ENCODE peak calls at places on chromosomes 12 and 14, in six cellular contexts. One of them, this sample, is unnamed.

GRCh38 chr12:116113398-116114130 is 163.9 kb downstream of the MED13L start:
- DNase-seq in transverse colon: no peak
- DNase-seq in HepG2: no peak
- DNase-seq in K562: no peak
- DNase-seq in tibial nerve: no peak
- DNase-seq in ovary: no peak
- DNase-seq in this sample: no peak

GRCh38 chr14:34472706-34473279 is 10.8 kb upstream of the SPTSSA start:
- DNase-seq in K562: no peak
- DNase-seq in transverse colon: no peak
- DNase-seq in HepG2: no peak
- DNase-seq in ovary: no peak
- DNase-seq in tibial nerve: no peak
- DNase-seq in this sample: no peak

GRCh38 chr14:50790568-50790967 is 40.4 kb downstream of the NIN start:
- DNase-seq in tibial nerve: no peak
- DNase-seq in ovary: no peak
- DNase-seq in transverse colon: no peak
- DNase-seq in HepG2: no peak
- DNase-seq in K562: no peak
- DNase-seq in this sample: no peak

GRCh38 chr14:101622251-101623076 is 61.2 kb downstream of the DIO3 start:
- DNase-seq in ovary: no peak
- DNase-seq in tibial nerve: no peak
- DNase-seq in transverse colon: no peak
- DNase-seq in HepG2: no peak
- DNase-seq in K562: no peak
- DNase-seq in this sample: no peak

GRCh38 chr14:69349091-69349777 is 48.9 kb downstream of the ERH start:
- DNase-seq in ovary: no peak
- DNase-seq in K562: no peak
- DNase-seq in tibial nerve: no peak
- DNase-seq in transverse colon: no peak
- DNase-seq in HepG2: no peak
- DNase-seq in this sample: no peak

GRCh38 chr12:34393821-34394150 is 371.5 kb downstream of the ALG10 start:
- DNase-seq in transverse colon: peak; percentile 1
- DNase-seq in ovary: peak; percentile 3
- DNase-seq in K562: peak; percentile 1
- DNase-seq in tibial nerve: no peak
- DNase-seq in HepG2: no peak
- DNase-seq in this sample: peak; percentile 67

GRCh38 chr12:52513736-52514135 is 6.5 kb downstream of the KRT5 start:
- DNase-seq in ovary: no peak
- DNase-seq in transverse colon: no peak
- DNase-seq in K562: no peak
- DNase-seq in HepG2: no peak
- DNase-seq in tibial nerve: no peak
- DNase-seq in this sample: no peak

GRCh38 chr12:6950944-6951540 is at the start of gene PTPN6:
- DNase-seq in tibial nerve: no peak
- DNase-seq in transverse colon: peak; percentile 74
- DNase-seq in ovary: no peak
- DNase-seq in K562: no peak
- DNase-seq in HepG2: no peak
- DNase-seq in this sample: peak; percentile 88

GRCh38 chr12:109105176-109105575 is 7.8 kb downstream of the UNG start:
- DNase-seq in ovary: no peak
- DNase-seq in K562: no peak
- DNase-seq in HepG2: no peak
- DNase-seq in transverse colon: no peak
- DNase-seq in tibial nerve: no peak
- DNase-seq in this sample: no peak

GRCh38 chr12:82527165-82527780 is 159.4 kb upstream of the TMTC2 start:
- DNase-seq in HepG2: peak; percentile 46
- DNase-seq in transverse colon: peak; percentile 12
- DNase-seq in tibial nerve: no peak
- DNase-seq in K562: peak; percentile 17
- DNase-seq in ovary: no peak
- DNase-seq in this sample: no peak

GRCh38 chr12:83818888-83819287 is 1093.7 kb downstream of the SLC6A15 start:
- DNase-seq in tibial nerve: no peak
- DNase-seq in transverse colon: no peak
- DNase-seq in K562: no peak
- DNase-seq in HepG2: no peak
- DNase-seq in ovary: no peak
- DNase-seq in this sample: no peak

GRCh38 chr12:6363010-6363329 is 12.4 kb downstream of the SCNN1A start:
- DNase-seq in ovary: no peak
- DNase-seq in K562: no peak
- DNase-seq in tibial nerve: no peak
- DNase-seq in transverse colon: no peak
- DNase-seq in HepG2: no peak
- DNase-seq in this sample: no peak

GRCh38 chr12:67617619-67618018 is 30.9 kb upstream of the DYRK2 start:
- DNase-seq in transverse colon: no peak
- DNase-seq in ovary: no peak
- DNase-seq in K562: no peak
- DNase-seq in tibial nerve: no peak
- DNase-seq in HepG2: no peak
- DNase-seq in this sample: no peak

GRCh38 chr12:123992118-123992825 is 19.3 kb downstream of the ZNF664 start:
- DNase-seq in ovary: no peak
- DNase-seq in transverse colon: no peak
- DNase-seq in tibial nerve: no peak
- DNase-seq in K562: no peak
- DNase-seq in HepG2: no peak
- DNase-seq in this sample: no peak

GRCh38 chr14:95431199-95432145 is 85.0 kb downstream of the SYNE3 start:
- DNase-seq in HepG2: no peak
- DNase-seq in ovary: no peak
- DNase-seq in tibial nerve: no peak
- DNase-seq in transverse colon: no peak
- DNase-seq in K562: peak; percentile 37
- DNase-seq in this sample: no peak

GRCh38 chr12:124758266-124759200 is 105.1 kb downstream of the SCARB1 start:
- DNase-seq in tibial nerve: no peak
- DNase-seq in transverse colon: no peak
- DNase-seq in ovary: no peak
- DNase-seq in HepG2: no peak
- DNase-seq in K562: no peak
- DNase-seq in this sample: no peak

GRCh38 chr14:98960617-98961013 is 311.4 kb downstream of the BCL11B start:
- DNase-seq in ovary: no peak
- DNase-seq in HepG2: no peak
- DNase-seq in tibial nerve: no peak
- DNase-seq in K562: no peak
- DNase-seq in transverse colon: no peak
- DNase-seq in this sample: no peak

GRCh38 chr12:4111010-4111409 is 162.6 kb upstream of the CCND2 start:
- DNase-seq in tibial nerve: no peak
- DNase-seq in K562: no peak
- DNase-seq in ovary: no peak
- DNase-seq in HepG2: no peak
- DNase-seq in transverse colon: no peak
- DNase-seq in this sample: no peak

GRCh38 chr14:101972126-101972785 is 7.9 kb downstream of the DYNC1H1 start:
- DNase-seq in HepG2: peak; percentile 90
- DNase-seq in K562: peak; percentile 45
- DNase-seq in tibial nerve: peak; percentile 62
- DNase-seq in transverse colon: peak; percentile 83
- DNase-seq in ovary: peak; percentile 57
- DNase-seq in this sample: peak; percentile 92

GRCh38 chr12:127565241-127565640 is 701.7 kb upstream of the TMEM132C start:
- DNase-seq in transverse colon: no peak
- DNase-seq in tibial nerve: no peak
- DNase-seq in HepG2: no peak
- DNase-seq in K562: no peak
- DNase-seq in ovary: no peak
- DNase-seq in this sample: no peak

GRCh38 chr12:94832780-94833760 is 170.4 kb downstream of the NDUFA12 start:
- DNase-seq in transverse colon: no peak
- DNase-seq in HepG2: no peak
- DNase-seq in ovary: peak; percentile 53
- DNase-seq in K562: no peak
- DNase-seq in tibial nerve: no peak
- DNase-seq in this sample: no peak

GRCh38 chr12:24901975-24902461 is 46.9 kb downstream of the BCAT1 start:
- DNase-seq in tibial nerve: no peak
- DNase-seq in transverse colon: no peak
- DNase-seq in HepG2: no peak
- DNase-seq in ovary: no peak
- DNase-seq in K562: no peak
- DNase-seq in this sample: no peak

GRCh38 chr14:92439551-92440344 is 73.8 kb upstream of the RIN3 start:
- DNase-seq in K562: no peak
- DNase-seq in tibial nerve: no peak
- DNase-seq in HepG2: no peak
- DNase-seq in ovary: no peak
- DNase-seq in transverse colon: no peak
- DNase-seq in this sample: no peak

GRCh38 chr14:67837011-67837624 is 17.5 kb downstream of the RAD51B start:
- DNase-seq in ovary: peak; percentile 58
- DNase-seq in HepG2: peak; percentile 74
- DNase-seq in K562: peak; percentile 19
- DNase-seq in tibial nerve: no peak
- DNase-seq in transverse colon: peak; percentile 62
- DNase-seq in this sample: no peak

GRCh38 chr12:108232565-108232964 is 103.5 kb downstream of the WSCD2 start:
- DNase-seq in tibial nerve: no peak
- DNase-seq in K562: no peak
- DNase-seq in HepG2: no peak
- DNase-seq in transverse colon: no peak
- DNase-seq in ovary: no peak
- DNase-seq in this sample: no peak

GRCh38 chr12:125773033-125773432 is 707.8 kb downstream of the AACS start:
- DNase-seq in transverse colon: no peak
- DNase-seq in ovary: no peak
- DNase-seq in HepG2: peak; percentile 27
- DNase-seq in tibial nerve: no peak
- DNase-seq in K562: peak; percentile 37
- DNase-seq in this sample: no peak

GRCh38 chr12:27034607-27035293 is 12.4 kb downstream of the MED21 start:
- DNase-seq in transverse colon: no peak
- DNase-seq in ovary: no peak
- DNase-seq in K562: no peak
- DNase-seq in tibial nerve: no peak
- DNase-seq in HepG2: no peak
- DNase-seq in this sample: no peak

GRCh38 chr12:57552692-57553321 is 3.0 kb downstream of the KIF5A start:
- DNase-seq in tibial nerve: no peak
- DNase-seq in ovary: no peak
- DNase-seq in transverse colon: no peak
- DNase-seq in K562: peak; percentile 74
- DNase-seq in HepG2: no peak
- DNase-seq in this sample: no peak

GRCh38 chr14:26941521-26941920 is 343.7 kb upstream of the NOVA1 start:
- DNase-seq in K562: no peak
- DNase-seq in transverse colon: no peak
- DNase-seq in HepG2: no peak
- DNase-seq in tibial nerve: no peak
- DNase-seq in ovary: no peak
- DNase-seq in this sample: no peak

GRCh38 chr14:79294506-79294905 is 916.8 kb downstream of the DIO2 start:
- DNase-seq in transverse colon: no peak
- DNase-seq in HepG2: no peak
- DNase-seq in ovary: no peak
- DNase-seq in tibial nerve: no peak
- DNase-seq in K562: no peak
- DNase-seq in this sample: no peak
- H3K4me3 ChIP-seq in transverse colon: no peak overlapping the region
- H3K4me3 ChIP-seq in HepG2: no peak overlapping the region
- H3K4me3 ChIP-seq in ovary: no peak overlapping the region
- H3K4me3 ChIP-seq in tibial nerve: no peak overlapping the region
- H3K4me3 ChIP-seq in K562: no peak overlapping the region
- H3K4me3 ChIP-seq in this sample: no peak overlapping the region

DNA sequence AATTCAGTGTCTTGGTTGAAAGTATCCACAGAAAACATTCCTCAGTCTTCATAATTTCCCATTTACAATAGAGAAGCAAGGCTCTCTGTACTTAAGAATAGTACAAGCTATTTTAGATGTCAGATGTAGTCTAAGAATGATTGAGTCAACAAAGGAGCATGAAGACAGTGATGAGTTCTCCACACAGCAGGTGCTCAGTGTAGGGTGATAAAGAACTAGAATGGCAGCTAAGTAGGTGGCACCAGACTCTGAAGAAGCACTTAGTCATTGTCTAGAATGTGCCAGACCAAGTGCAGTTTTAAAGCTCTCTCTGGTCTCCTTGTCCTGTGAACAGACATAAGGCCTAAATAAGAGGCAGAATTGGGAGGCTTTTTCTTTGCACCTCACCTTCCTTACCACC is 504.6 kb downstream of the NRXN3 start:
- DNase-seq in K562: no peak
- DNase-seq in transverse colon: no peak
- DNase-seq in HepG2: no peak
- DNase-seq in ovary: no peak
- DNase-seq in tibial nerve: no peak
- DNase-seq in this sample: no peak
- TF ChIP-seq EP300 in K562: no peak
- TF ChIP-seq EP300 in transverse colon: no peak
- TF ChIP-seq EP300 in HepG2: no peak
- TF ChIP-seq EP300 in ovary: no peak
- TF ChIP-seq EP300 in tibial nerve: no peak
- TF ChIP-seq EP300 in this sample: no peak

GRCh38 chr12:8827551-8828347 is 5.3 kb downstream of the A2ML1 start:
- DNase-seq in HepG2: no peak
- DNase-seq in ovary: no peak
- DNase-seq in tibial nerve: no peak
- DNase-seq in transverse colon: no peak
- DNase-seq in K562: no peak
- DNase-seq in this sample: no peak
- H3K4me3 ChIP-seq in HepG2: no peak overlapping the region
- H3K4me3 ChIP-seq in ovary: no peak overlapping the region
- H3K4me3 ChIP-seq in tibial nerve: no peak overlapping the region
- H3K4me3 ChIP-seq in transverse colon: no peak overlapping the region
- H3K4me3 ChIP-seq in K562: no peak overlapping the region
- H3K4me3 ChIP-seq in this sample: no peak overlapping the region

DNA sequence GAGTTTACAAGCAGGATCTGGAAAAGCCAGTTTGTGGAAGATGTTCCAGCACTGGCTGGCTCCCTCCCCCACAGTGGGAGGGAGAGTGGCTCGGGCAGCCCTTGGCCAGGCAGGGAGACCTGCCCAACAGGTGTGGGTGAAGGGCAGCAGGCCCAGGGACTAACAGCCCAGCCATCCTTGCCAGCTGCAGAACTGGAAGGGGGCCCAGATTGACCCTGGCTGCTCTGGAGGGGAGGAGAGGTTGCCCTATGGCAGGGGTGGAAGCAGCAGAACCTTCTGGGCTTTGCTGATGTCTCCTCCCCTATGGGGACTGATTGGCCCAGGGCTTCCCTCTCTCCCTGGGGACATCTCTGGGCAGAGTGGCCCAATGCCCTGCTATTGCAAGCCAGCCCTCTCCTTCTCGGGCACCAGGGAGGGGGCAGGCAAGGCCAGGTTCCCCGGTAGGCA is 20.5 kb downstream of the IRF2BPL start:
- DNase-seq in HepG2: no peak
- DNase-seq in ovary: no peak
- DNase-seq in K562: no peak
- DNase-seq in transverse colon: peak; percentile 83
- DNase-seq in tibial nerve: no peak
- DNase-seq in this sample: no peak
- TF ChIP-seq EP300 in HepG2: no peak
- TF ChIP-seq EP300 in ovary: no peak
- TF ChIP-seq EP300 in K562: no peak
- TF ChIP-seq EP300 in transverse colon: peak; percentile 51
- TF ChIP-seq EP300 in tibial nerve: no peak
- TF ChIP-seq EP300 in this sample: no peak